ENCODE peak calls at places on chromosomes 7 and 10, in seven cellular contexts. T is IMR-90, Y is HepG2, B is A549, Q is K562, H is H1, S is GM12878. G is an unnamed sample.

GRCh38 chr10:42646214-42646613 is 7.8 kb upstream of the ZNF33B start:
- DNase-seq in Q (peak; percentile 15), T (no peak), S (no peak), H (no peak), Y (no peak), B (no peak), G (no peak)

GRCh38 chr7:42292991-42293521 is 56.0 kb upstream of the GLI3 start:
- DNase-seq in S (no peak), B (no peak), H (no peak), Y (no peak), T (no peak), Q (no peak), G (no peak)

GRCh38 chr10:71392292-71392691 is 4.4 kb upstream of the CDH23 start:
- DNase-seq in Y (no peak), B (no peak), S (no peak), H (peak; percentile 19), T (no peak), Q (no peak), G (no peak)

GRCh38 chr7:12703881-12704280 is 16.4 kb downstream of the ARL4A start:
- DNase-seq in H (no peak), Q (no peak), B (no peak), S (no peak), Y (no peak), T (peak; percentile 33), G (no peak)

GRCh38 chr10:98168766-98169165 is 34.3 kb downstream of the R3HCC1L start:
- DNase-seq in B (no peak), Q (no peak), S (no peak), H (no peak), Y (no peak), T (no peak), G (no peak)

GRCh38 chr10:29858352-29859267 is 200.8 kb downstream of the JCAD start:
- DNase-seq in T (peak; percentile 82), H (peak; percentile 54), S (no peak), B (peak; percentile 70), Q (no peak), Y (peak; percentile 34), G (peak; percentile 31)

GRCh38 chr7:73811760-73812168 is 19.0 kb upstream of the CLDN4 start:
- DNase-seq in Y (peak; percentile 54), S (no peak), Q (peak; percentile 80), T (peak; percentile 41), B (peak; percentile 67), H (peak; percentile 92), G (peak; percentile 87)

GRCh38 chr10:89522463-89522862 is 12.9 kb downstream of the SLC16A12 start:
- DNase-seq in B (no peak), S (no peak), Q (no peak), T (peak; percentile 53), H (no peak), Y (no peak), G (no peak)

GRCh38 chr10:43123361-43124093 is 14.7 kb upstream of the CSGALNACT2 start:
- DNase-seq in Q (no peak), H (peak; percentile 32), Y (no peak), B (no peak), T (no peak), S (no peak), G (no peak)

GRCh38 chr7:89064831-89065230 is 269.3 kb upstream of the TEX47 start:
- DNase-seq in Y (no peak), Q (no peak), S (no peak), B (no peak), T (no peak), H (no peak), G (no peak)

GRCh38 chr7:89072094-89072493 is 276.6 kb upstream of the TEX47 start:
- DNase-seq in B (no peak), H (no peak), T (no peak), Q (no peak), Y (no peak), S (no peak), G (no peak)

GRCh38 chr7:89067048-89067447 is 271.5 kb upstream of the TEX47 start:
- DNase-seq in Q (no peak), Y (no peak), T (no peak), H (no peak), B (no peak), S (no peak), G (no peak)
- TF ChIP-seq RFX5 in Q (no peak), Y (no peak), T (no peak), H (no peak), B (no peak), S (no peak), G (no peak)

DNA sequence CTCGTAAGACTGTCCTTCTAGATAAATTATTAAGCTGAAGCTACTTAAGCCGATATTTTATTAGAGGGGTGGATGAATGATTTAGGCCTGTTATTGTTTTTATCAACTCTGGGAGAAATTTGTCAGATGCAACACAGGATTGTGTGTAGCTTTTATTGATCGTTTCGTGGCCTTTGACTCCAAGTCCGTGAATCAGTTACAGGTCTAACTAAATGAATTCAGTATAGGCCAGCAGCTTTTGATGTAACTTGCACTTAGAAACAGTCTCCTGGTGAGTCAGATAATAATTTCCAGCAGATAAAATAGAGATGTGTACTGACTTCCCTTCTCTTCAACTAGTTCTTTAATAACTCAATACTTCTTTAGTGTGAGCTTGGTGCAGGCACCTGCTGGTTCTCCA is 341.7 kb upstream of the SMIM30 start:
- DNase-seq in Y (no peak), S (no peak), T (no peak), H (no peak), B (no peak), Q (no peak), G (no peak)
- TF ChIP-seq RFX5 in Y (no peak), S (no peak), T (no peak), H (no peak), B (no peak), Q (no peak), G (no peak)

GRCh38 chr7:141597966-141598365 is 46.8 kb downstream of the AGK start:
- DNase-seq in Q (no peak), Y (no peak), H (no peak), T (no peak), B (no peak), S (no peak), G (no peak)

GRCh38 chr7:141600139-141600538 is 48.9 kb downstream of the AGK start:
- DNase-seq in Y (peak; percentile 3), S (no peak), T (no peak), Q (no peak), H (no peak), B (no peak), G (no peak)

GRCh38 chr7:141600607-141601006 is 49.4 kb downstream of the AGK start:
- DNase-seq in S (no peak), Y (no peak), B (no peak), Q (no peak), T (no peak), H (no peak), G (no peak)

GRCh38 chr7:141593134-141593533 is 41.9 kb downstream of the AGK start:
- DNase-seq in T (peak; percentile 91), H (no peak), B (no peak), S (no peak), Q (peak; percentile 56), Y (no peak), G (peak; percentile 14)

DNA sequence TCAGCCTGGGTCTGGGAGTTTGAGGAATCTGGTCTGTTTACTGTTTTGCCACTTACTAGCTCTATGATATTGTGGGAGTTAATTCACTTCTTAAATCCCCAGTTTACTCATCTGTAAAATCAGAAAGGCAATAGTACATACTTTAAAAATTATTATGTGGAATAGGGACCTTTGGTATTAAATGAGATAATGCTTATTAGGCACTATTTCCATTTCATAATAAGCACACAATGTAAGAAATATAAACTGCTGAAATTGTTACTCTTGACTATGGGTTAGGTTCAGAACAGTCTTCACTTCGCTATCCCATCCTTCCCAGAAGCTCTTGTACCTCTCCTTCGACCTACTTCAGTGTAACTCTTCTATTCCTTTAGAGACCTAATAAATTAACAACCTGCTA is 47.2 kb downstream of the AGK start:
- DNase-seq in B (no peak), H (no peak), Q (no peak), T (no peak), Y (no peak), S (no peak), G (no peak)
- TF ChIP-seq RFX5 in B (no peak), H (no peak), Q (no peak), T (no peak), Y (no peak), S (no peak), G (no peak)

DNA sequence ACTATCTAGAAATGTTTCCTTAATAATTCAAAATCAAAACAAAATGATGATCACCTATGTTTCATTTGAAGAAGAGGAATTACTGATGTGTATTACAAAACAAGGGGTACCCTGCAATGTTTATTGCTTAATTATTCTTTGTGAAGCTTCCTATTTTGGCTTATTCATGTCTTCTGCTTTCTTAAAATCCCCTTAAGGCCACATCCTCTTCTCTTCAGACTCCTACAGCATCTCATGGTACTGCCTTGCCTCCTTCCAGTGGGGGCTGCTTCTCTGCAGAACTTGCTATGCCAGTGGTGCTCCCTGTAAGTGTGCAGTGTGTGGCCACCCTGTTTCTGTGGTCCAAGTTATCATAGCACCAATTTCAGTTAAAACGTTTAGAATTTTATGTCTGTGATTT is 35.0 kb downstream of the CCDC146 start:
- DNase-seq in H (no peak), Y (no peak), T (no peak), Q (no peak), B (no peak), S (peak; percentile 54), G (no peak)
- TF ChIP-seq RFX5 in H (no peak), Y (no peak), T (no peak), Q (no peak), B (no peak), S (no peak), G (no peak)

GRCh38 chr10:112792487-112793196 is 157.4 kb upstream of the TCF7L2 start:
- DNase-seq in H (peak; percentile 43), Q (no peak), B (no peak), S (no peak), Y (no peak), T (peak; percentile 56), G (no peak)
- TF ChIP-seq RFX5 in H (no peak), Q (no peak), B (no peak), S (no peak), Y (no peak), T (no peak), G (no peak)

GRCh38 chr10:35127289-35127891 is 744 bp downstream of the CREM start:
- DNase-seq in S (no peak), T (peak; percentile 63), Y (peak; percentile 7), Q (peak; percentile 43), B (peak; percentile 43), H (peak; percentile 69), G (peak; percentile 54)
- TF ChIP-seq RFX5 in S (no peak), T (no peak), Y (no peak), Q (no peak), B (no peak), H (no peak), G (no peak)

GRCh38 chr10:133459454-133460207 is 5.9 kb downstream of the SCART1 start:
- DNase-seq in S (no peak), Y (no peak), H (no peak), Q (no peak), T (no peak), B (no peak), G (no peak)
- TF ChIP-seq RFX5 in S (no peak), Y (no peak), H (no peak), Q (no peak), T (no peak), B (no peak), G (no peak)

DNA sequence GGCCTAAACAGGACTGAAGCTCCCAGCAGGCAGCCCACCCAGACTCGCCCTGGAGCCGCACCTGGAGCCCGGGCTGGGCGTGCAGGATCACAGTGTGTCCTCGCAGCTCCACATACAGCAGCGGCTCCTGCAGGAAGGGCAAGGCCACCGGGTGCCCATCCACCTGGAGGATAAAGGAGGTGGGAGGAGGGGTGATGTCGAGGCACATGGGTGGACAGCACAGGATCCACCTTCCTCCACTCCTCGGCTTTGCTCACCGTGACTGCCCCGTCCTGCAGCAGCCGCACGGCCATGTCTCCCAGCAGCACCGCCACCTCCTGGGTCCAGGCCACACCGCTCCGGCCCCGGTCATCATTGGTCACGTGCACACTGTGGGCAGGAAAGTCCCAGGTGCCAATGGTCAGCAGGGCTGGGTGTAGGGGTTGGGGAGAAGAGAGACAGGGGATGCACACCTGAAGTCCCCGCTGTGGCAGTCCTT is 16.8 kb downstream of the ATP6V1F start:
- DNase-seq in Q (no peak), H (no peak), T (no peak), Y (no peak), B (no peak), S (no peak), G (no peak)
- TF ChIP-seq RFX5 in Q (no peak), H (no peak), T (no peak), Y (no peak), B (no peak), S (no peak), G (no peak)

G was measured in SK-N-SH.